ENCODE peak calls at places on chromosome 9, in six cellular contexts. I, C, H, G, J and Q are unnamed samples.
A peak's percentile ranks its signal among the peaks of the same experiment; 100 is the strongest.

GRCh38 chr9:72665421-72665820 is 144.0 kb downstream of the TMC1 start:
- DNase-seq in I (no peak), C (peak; percentile 37), H (no peak), G (no peak), J (no peak), Q (no peak)

GRCh38 chr9:138099803-138100598 is 222.4 kb downstream of the CACNA1B start:
- DNase-seq in I (no peak), C (no peak), H (no peak), G (peak; percentile 5), J (no peak), Q (no peak)

GRCh38 chr9:135414293-135414692 is 65.3 kb upstream of the PPP1R26 start:
- DNase-seq in I (no peak), C (no peak), H (no peak), G (no peak), J (no peak), Q (no peak)

GRCh38 chr9:123322771-123323481 is 33.1 kb upstream of the CRB2 start:
- DNase-seq in I (no peak), C (no peak), H (no peak), G (peak; percentile 74), J (no peak), Q (no peak)

GRCh38 chr9:136944094-136944518 is 432 bp downstream of the FBXW5 start:
- DNase-seq in I (no peak), C (no peak), H (no peak), G (peak; percentile 31), J (no peak), Q (no peak)

GRCh38 chr9:15999422-16000339 is 446.8 kb downstream of the CCDC171 start:
- DNase-seq in I (no peak), C (peak; percentile 60), H (no peak), G (no peak), J (no peak), Q (no peak)

GRCh38 chr9:130138791-130139190 is 33.4 kb upstream of the NCS1 start:
- DNase-seq in I (no peak), C (no peak), H (no peak), G (no peak), J (no peak), Q (peak; percentile 27)

GRCh38 chr9:10612649-10613398 is at the start of gene PTPRD:
- DNase-seq in I (no peak), C (no peak), H (peak; percentile 24), G (no peak), J (peak; percentile 76), Q (peak; percentile 89)

GRCh38 chr9:16136961-16137360 is 584.1 kb downstream of the CCDC171 start:
- DNase-seq in I (no peak), C (no peak), H (no peak), G (no peak), J (no peak), Q (no peak)

GRCh38 chr9:89400398-89401116 is 82.3 kb downstream of the SECISBP2 start:
- DNase-seq in I (no peak), C (no peak), H (no peak), G (no peak), J (no peak), Q (no peak)

GRCh38 chr9:79757074-79757473 is 185.3 kb downstream of the TLE4 start:
- DNase-seq in I (no peak), C (no peak), H (no peak), G (no peak), J (no peak), Q (no peak)

GRCh38 chr9:22650145-22650544 is 203.5 kb downstream of the DMRTA1 start:
- DNase-seq in I (no peak), C (no peak), H (no peak), G (no peak), J (no peak), Q (no peak)

GRCh38 chr9:87401681-87402080 is 96.0 kb upstream of the DAPK1 start:
- DNase-seq in I (no peak), C (no peak), H (no peak), G (no peak), J (no peak), Q (no peak)

GRCh38 chr9:87301381-87301780 is 196.3 kb upstream of the DAPK1 start:
- DNase-seq in I (no peak), C (no peak), H (no peak), G (no peak), J (no peak), Q (no peak)

GRCh38 chr9:137445930-137446431 is 4.8 kb upstream of the ENTPD8 start:
- DNase-seq in I (peak; percentile 6), C (no peak), H (no peak), G (no peak), J (peak; percentile 35), Q (no peak)

GRCh38 chr9:35661756-35662350 is 3.1 kb downstream of the ARHGEF39 start:
- DNase-seq in I (peak; percentile 45), C (no peak), H (no peak), G (peak; percentile 53), J (no peak), Q (no peak)

GRCh38 chr9:33510264-33511183 is 13.5 kb upstream of the ANKRD18B start:
- DNase-seq in I (peak; percentile 12), C (no peak), H (peak; percentile 21), G (peak; percentile 31), J (peak; percentile 54), Q (peak; percentile 80)

GRCh38 chr9:38335686-38336085 is 56.8 kb upstream of the ALDH1B1 start:
- DNase-seq in I (no peak), C (no peak), H (no peak), G (no peak), J (no peak), Q (no peak)

GRCh38 chr9:125470767-125471580 is 209.3 kb downstream of the GAPVD1 start:
- DNase-seq in I (no peak), C (no peak), H (no peak), G (no peak), J (no peak), Q (no peak)

GRCh38 chr9:127877566-127877998 is at the start of gene AK1:
- DNase-seq in I (no peak), C (no peak), H (peak; percentile 70), G (no peak), J (peak; percentile 42), Q (peak; percentile 74)

GRCh38 chr9:126793686-126794417 is 11.0 kb upstream of the ZBTB43 start:
- DNase-seq in I (no peak), C (no peak), H (no peak), G (no peak), J (no peak), Q (no peak)

GRCh38 chr9:26243298-26243697 is 565.1 kb upstream of the TUSC1 start:
- DNase-seq in I (no peak), C (no peak), H (no peak), G (no peak), J (no peak), Q (no peak)

GRCh38 chr9:129888085-129888808 is 53.0 kb downstream of the USP20 start:
- DNase-seq in I (peak; percentile 74), C (peak; percentile 66), H (no peak), G (peak; percentile 91), J (no peak), Q (no peak)

GRCh38 chr9:134606951-134607733 is 34.5 kb upstream of the COL5A1 start:
- DNase-seq in I (no peak), C (no peak), H (no peak), G (no peak), J (no peak), Q (no peak)

GRCh38 chr9:8188720-8189407 is 389.3 kb upstream of the DMAC1 start:
- DNase-seq in I (no peak), C (no peak), H (no peak), G (no peak), J (peak; percentile 19), Q (no peak)

GRCh38 chr9:116550728-116551436 is 136.2 kb upstream of the TRIM32 start:
- DNase-seq in I (no peak), C (peak; percentile 41), H (no peak), G (no peak), J (no peak), Q (no peak)

GRCh38 chr9:37511006-37511714 is 25.4 kb downstream of the POLR1E start:
- DNase-seq in I (no peak), C (no peak), H (no peak), G (no peak), J (no peak), Q (no peak)

GRCh38 chr9:129242971-129243561 is 65.0 kb upstream of the IER5L start:
- DNase-seq in I (no peak), C (no peak), H (no peak), G (no peak), J (no peak), Q (no peak)

GRCh38 chr9:38215465-38215864 is 146.4 kb upstream of the SHB start:
- DNase-seq in I (no peak), C (no peak), H (no peak), G (no peak), J (no peak), Q (no peak)

GRCh38 chr9:109244179-109245132 is 76.4 kb downstream of the EPB41L4B start:
- DNase-seq in I (peak; percentile 23), C (peak; percentile 62), H (peak; percentile 21), G (peak; percentile 67), J (peak; percentile 68), Q (peak; percentile 76)

GRCh38 chr9:91255327-91255726 is 106.4 kb downstream of the AUH start:
- DNase-seq in I (no peak), C (no peak), H (no peak), G (no peak), J (no peak), Q (no peak)

GRCh38 chr9:90872835-90873294 is 71.2 kb downstream of the SYK start:
- DNase-seq in I (no peak), C (no peak), H (no peak), G (no peak), J (no peak), Q (peak; percentile 86)

GRCh38 chr9:115739096-115739875 is 414.3 kb upstream of the PAPPA start:
- DNase-seq in I (no peak), C (no peak), H (no peak), G (no peak), J (no peak), Q (no peak)

GRCh38 chr9:130741831-130742449 is 48.4 kb downstream of the EXOSC2 start:
- DNase-seq in I (no peak), C (peak; percentile 58), H (no peak), G (no peak), J (no peak), Q (no peak)